ENCODE peak calls at places on chromosomes 11 and 22, in five cellular contexts. K, B, H, Q and C are unnamed samples. For H3K36me3, the result is how much of the 10 kb centered on the place peaks cover.

GRCh38 chr11:122189259-122189658 is 73.2 kb upstream of the BLID start:
- DNase-seq in K (peak), B (no peak), H (no peak), Q (no peak), C (no peak)

GRCh38 chr11:108498046-108498815 is at the start of gene POGLUT3:
- DNase-seq in K (peak), B (peak), H (peak), Q (peak), C (peak)

GRCh38 chr11:35798983-35799382 is 136.4 kb downstream of the TRIM44 start:
- DNase-seq in K (no peak), B (peak), H (no peak), Q (no peak), C (no peak)

GRCh38 chr22:33112606-33113005 is 54.4 kb upstream of the SYN3 start:
- DNase-seq in K (no peak), B (no peak), H (no peak), Q (no peak), C (no peak)

GRCh38 chr11:94933225-94934130 is 39.9 kb downstream of the CWC15 start:
- DNase-seq in K (peak), B (no peak), H (no peak), Q (no peak), C (no peak)

GRCh38 chr11:79949574-79949973 is 508.7 kb upstream of the TENM4 start:
- DNase-seq in K (no peak), B (no peak), H (no peak), Q (no peak), C (no peak)

GRCh38 chr11:114059278-114059983 is at the start of gene ZBTB16:
- DNase-seq in K (peak), B (peak), H (peak), Q (peak), C (peak)

GRCh38 chr11:102390667-102391449 is 43.8 kb downstream of the BIRC2 start:
- DNase-seq in K (peak), B (peak), H (peak), Q (no peak), C (peak)

GRCh38 chr11:45507916-45508315 is 157.5 kb downstream of the CHST1 start:
- DNase-seq in K (no peak), B (no peak), H (no peak), Q (no peak), C (no peak)

GRCh38 chr22:38696606-38697005 is 4.1 kb downstream of the JOSD1 start:
- DNase-seq in K (no peak), B (no peak), H (no peak), Q (no peak), C (no peak)

GRCh38 chr11:127531167-127531566 is 530.6 kb upstream of the KIRREL3 start:
- DNase-seq in K (no peak), B (no peak), H (no peak), Q (no peak), C (no peak)

GRCh38 chr11:14261094-14261493 is 97.9 kb downstream of the RRAS2 start:
- DNase-seq in K (no peak), B (no peak), H (no peak), Q (no peak), C (no peak)

GRCh38 chr22:45891996-45892621 is 84.9 kb downstream of the WNT7B start:
- DNase-seq in K (no peak), B (no peak), H (no peak), Q (peak), C (no peak)

GRCh38 chr11:6057452-6057851 is 26.9 kb upstream of the OR56A1 start:
- DNase-seq in K (no peak), B (no peak), H (no peak), Q (no peak), C (no peak)

GRCh38 chr11:71425409-71425808 is 22.8 kb downstream of the DHCR7 start:
- DNase-seq in K (no peak), B (no peak), H (no peak), Q (no peak), C (no peak)

GRCh38 chr22:41028841-41029240 is 63.6 kb upstream of the EP300 start:
- DNase-seq in K (no peak), B (no peak), H (no peak), Q (no peak), C (no peak)

GRCh38 chr11:33970984-33971466 is 79.1 kb upstream of the LMO2 start:
- DNase-seq in K (peak), B (peak), H (peak), Q (no peak), C (peak)

GRCh38 chr11:69843529-69843921 is 24.3 kb upstream of the FGF3 start:
- DNase-seq in K (no peak), B (no peak), H (no peak), Q (no peak), C (no peak)

GRCh38 chr22:19916006-19916405 is 25.6 kb upstream of the COMT start:
- DNase-seq in K (no peak), B (no peak), H (no peak), Q (no peak), C (no peak)

GRCh38 chr11:1297011-1297575 is 12.3 kb downstream of the TOLLIP start:
- DNase-seq in K (no peak), B (peak), H (no peak), Q (no peak), C (no peak)

GRCh38 chr22:45497268-45497667 is 5.4 kb upstream of the FBLN1 start:
- DNase-seq in K (no peak), B (no peak), H (no peak), Q (no peak), C (no peak)

GRCh38 chr11:93287434-93287833 is 43.1 kb upstream of the DEUP1 start:
- DNase-seq in K (no peak), B (no peak), H (no peak), Q (no peak), C (no peak)
- TF ChIP-seq CTCF in K (no peak), B (no peak), H (no peak), Q (no peak), C (no peak)

GRCh38 chr11:74316772-74317505 is 5.5 kb upstream of the P4HA3 start:
- DNase-seq in K (no peak), B (no peak), H (no peak), Q (no peak), C (no peak)
- H3K36me3 ChIP-seq in K (under half), B (under half), H (under half), Q (under half), C (under half)

DNA sequence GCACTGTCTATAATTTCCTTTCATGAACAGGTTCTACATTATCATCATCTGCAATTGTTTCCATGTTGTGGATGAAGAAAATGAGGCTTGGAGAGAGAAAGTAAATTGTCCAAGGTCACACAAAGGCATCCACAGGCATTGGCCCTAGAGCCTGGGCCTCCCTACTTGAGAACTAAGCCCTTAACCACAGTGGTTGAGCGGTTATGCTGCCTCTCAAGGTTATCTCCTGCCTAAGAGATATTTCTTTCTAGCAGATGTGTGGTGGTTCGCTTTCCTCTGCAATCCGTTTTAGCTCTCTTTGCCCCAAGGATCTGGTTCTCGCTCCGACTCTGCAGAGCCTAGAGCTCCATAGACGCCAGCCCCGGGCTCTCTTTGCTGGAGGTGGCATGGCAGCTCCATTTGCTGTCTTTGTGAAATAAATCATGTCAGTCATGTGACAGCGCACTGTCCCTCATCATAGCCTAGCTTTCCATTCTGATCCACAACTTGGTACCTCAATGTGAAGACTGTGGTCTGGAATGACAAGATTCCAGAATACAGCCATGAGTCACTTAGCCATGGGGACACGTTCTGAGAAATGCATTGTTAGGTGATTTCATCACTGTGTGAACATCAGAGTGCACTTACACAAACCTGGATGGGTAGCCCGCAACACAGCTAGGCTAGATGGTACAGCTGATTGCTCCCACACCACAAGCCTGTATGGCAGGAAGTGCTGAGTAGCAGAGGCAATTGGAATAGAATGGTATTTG is 27.2 kb downstream of the RPS6KA4 start:
- DNase-seq in K (no peak), B (no peak), H (no peak), Q (no peak), C (no peak)
- H3K4me3 ChIP-seq in K (no peak), B (no peak), H (no peak), Q (no peak), C (no peak)

DNA sequence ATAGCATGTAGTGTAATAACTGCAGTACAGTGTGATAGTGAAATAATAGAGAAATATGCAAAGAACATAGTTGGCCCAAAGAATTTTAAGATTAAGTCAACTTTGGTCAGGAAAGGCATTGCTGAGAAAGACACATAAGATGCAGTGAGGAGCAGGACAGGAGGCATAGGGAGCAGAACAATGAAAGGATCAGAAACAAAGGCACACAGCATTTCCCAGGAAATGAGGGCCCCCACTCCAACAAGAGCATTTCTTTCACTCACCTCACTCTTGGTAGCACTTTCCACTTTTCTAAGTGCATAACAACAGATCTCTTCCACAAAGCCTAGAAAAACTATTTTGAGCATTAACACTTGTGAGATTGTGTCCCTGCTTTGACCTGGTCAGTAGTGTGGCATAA is 238.4 kb upstream of the FAT3 start:
- DNase-seq in K (no peak), B (no peak), H (no peak), Q (no peak), C (no peak)
- TF ChIP-seq CTCF in K (no peak), B (no peak), H (no peak), Q (no peak), C (no peak)

GRCh38 chr22:31736458-31736857 is 13.5 kb downstream of the PRR14L start:
- DNase-seq in K (no peak), B (no peak), H (no peak), Q (no peak), C (no peak)
- H3K36me3 ChIP-seq in K (under half), B (under half), H (under half), Q (under half), C (under half)